ENCODE peak calls at places on chromosome 21, in ten cellular contexts. T, I, F, Y, H, J, S, W, Q and V are unnamed samples.
A peak's percentile ranks its signal among the peaks of the same experiment; 100 is the strongest.

GRCh38 chr21:44870748-44871495 is 2.6 kb downstream of the PTTG1IP start:
- DNase-seq in T (no peak), I (no peak), F (peak; percentile 59), Y (no peak), H (peak; percentile 55), J (no peak), S (no peak), W (no peak), Q (no peak), V (no peak)

GRCh38 chr21:44083631-44084291 is 23.4 kb upstream of the PWP2 start:
- DNase-seq in T (no peak), I (peak; percentile 29), F (no peak), Y (no peak), H (peak; percentile 20), J (no peak), S (no peak), W (no peak), Q (no peak), V (no peak)

GRCh38 chr21:19993186-19993711 is 1005.0 kb upstream of the NCAM2 start:
- DNase-seq in T (no peak), I (no peak), F (no peak), Y (no peak), H (no peak), J (no peak), S (no peak), W (no peak), Q (no peak), V (no peak)

GRCh38 chr21:26845066-26845749 is at the start of gene ADAMTS1:
- DNase-seq in T (peak; percentile 91), I (peak; percentile 98), F (peak; percentile 93), Y (no peak), H (peak; percentile 78), J (no peak), S (peak; percentile 89), W (peak; percentile 80), Q (peak; percentile 82), V (peak; percentile 96)

GRCh38 chr21:35217504-35218060 is 168.5 kb upstream of the RUNX1 start:
- DNase-seq in T (peak; percentile 45), I (no peak), F (no peak), Y (peak; percentile 6), H (no peak), J (no peak), S (no peak), W (peak; percentile 62), Q (no peak), V (no peak)

GRCh38 chr21:21806711-21807597 is 808.7 kb downstream of the NCAM2 start:
- DNase-seq in T (no peak), I (no peak), F (no peak), Y (no peak), H (no peak), J (no peak), S (no peak), W (no peak), Q (no peak), V (no peak)

GRCh38 chr21:27476696-27477095 is 509.8 kb upstream of the ADAMTS5 start:
- DNase-seq in T (no peak), I (no peak), F (no peak), Y (no peak), H (no peak), J (no peak), S (peak; percentile 38), W (peak; percentile 43), Q (no peak), V (no peak)

GRCh38 chr21:44439211-44439600 is 16.1 kb upstream of the LRRC3 start:
- DNase-seq in T (no peak), I (no peak), F (no peak), Y (no peak), H (no peak), J (no peak), S (no peak), W (no peak), Q (no peak), V (no peak)

GRCh38 chr21:44919111-44919912 is 1.4 kb downstream of the ITGB2 start:
- DNase-seq in T (no peak), I (no peak), F (no peak), Y (no peak), H (no peak), J (no peak), S (no peak), W (no peak), Q (peak; percentile 68), V (no peak)

GRCh38 chr21:33775100-33775828 is 133.0 kb downstream of the ITSN1 start:
- DNase-seq in T (no peak), I (no peak), F (no peak), Y (no peak), H (no peak), J (no peak), S (no peak), W (no peak), Q (no peak), V (no peak)

GRCh38 chr21:42619841-42620240 is 33.6 kb upstream of the PDE9A start:
- DNase-seq in T (no peak), I (no peak), F (no peak), Y (no peak), H (no peak), J (no peak), S (no peak), W (no peak), Q (no peak), V (no peak)

GRCh38 chr21:42621166-42621827 is 32.1 kb upstream of the PDE9A start:
- DNase-seq in T (no peak), I (no peak), F (no peak), Y (no peak), H (peak; percentile 42), J (no peak), S (no peak), W (no peak), Q (peak; percentile 64), V (no peak)

GRCh38 chr21:42617476-42617875 is 35.9 kb upstream of the PDE9A start:
- DNase-seq in T (no peak), I (no peak), F (no peak), Y (no peak), H (no peak), J (no peak), S (no peak), W (no peak), Q (no peak), V (no peak)

GRCh38 chr21:42616366-42617340 is 36.8 kb upstream of the PDE9A start:
- DNase-seq in T (no peak), I (no peak), F (no peak), Y (no peak), H (no peak), J (no peak), S (no peak), W (no peak), Q (no peak), V (no peak)

GRCh38 chr21:42618713-42619112 is 34.7 kb upstream of the PDE9A start:
- DNase-seq in T (no peak), I (no peak), F (no peak), Y (no peak), H (no peak), J (no peak), S (no peak), W (no peak), Q (no peak), V (no peak)
- TF ChIP-seq CTCF in T (no peak), I (no peak), F (no peak), Y (no peak), H (no peak), J (peak; percentile 46), S (no peak), W (no peak), Q (no peak), V (no peak)

DNA sequence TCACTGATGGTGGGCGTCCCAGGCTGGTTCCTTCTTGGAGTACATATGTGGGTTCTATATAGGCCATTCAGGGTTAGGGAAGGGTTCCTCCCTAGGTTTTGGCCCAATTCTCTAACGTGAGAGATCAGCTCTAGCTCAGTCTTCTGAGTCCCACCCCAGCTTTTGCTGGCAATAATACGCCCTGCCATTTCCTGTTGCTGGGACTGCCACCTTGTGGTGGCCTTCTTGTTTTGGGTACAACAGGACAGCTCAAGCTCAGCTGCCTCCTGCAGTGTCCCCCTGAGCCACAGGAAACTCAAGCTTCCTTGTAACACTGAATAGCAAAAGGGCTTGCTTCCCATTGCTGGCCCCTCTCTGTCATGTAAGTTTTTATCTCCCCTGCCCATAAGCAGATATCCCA is 77.8 kb downstream of the BACH1 start:
- DNase-seq in T (peak; percentile 84), I (no peak), F (peak; percentile 25), Y (peak; percentile 8), H (peak; percentile 52), J (peak; percentile 27), S (no peak), W (no peak), Q (peak; percentile 65), V (no peak)
- TF ChIP-seq CTCF in T (peak; percentile 78), I (no peak), F (peak; percentile 48), Y (peak; percentile 17), H (peak; percentile 29), J (peak; percentile 73), S (peak; percentile 17), W (peak; percentile 29), Q (peak; percentile 47), V (peak; percentile 35)

DNA sequence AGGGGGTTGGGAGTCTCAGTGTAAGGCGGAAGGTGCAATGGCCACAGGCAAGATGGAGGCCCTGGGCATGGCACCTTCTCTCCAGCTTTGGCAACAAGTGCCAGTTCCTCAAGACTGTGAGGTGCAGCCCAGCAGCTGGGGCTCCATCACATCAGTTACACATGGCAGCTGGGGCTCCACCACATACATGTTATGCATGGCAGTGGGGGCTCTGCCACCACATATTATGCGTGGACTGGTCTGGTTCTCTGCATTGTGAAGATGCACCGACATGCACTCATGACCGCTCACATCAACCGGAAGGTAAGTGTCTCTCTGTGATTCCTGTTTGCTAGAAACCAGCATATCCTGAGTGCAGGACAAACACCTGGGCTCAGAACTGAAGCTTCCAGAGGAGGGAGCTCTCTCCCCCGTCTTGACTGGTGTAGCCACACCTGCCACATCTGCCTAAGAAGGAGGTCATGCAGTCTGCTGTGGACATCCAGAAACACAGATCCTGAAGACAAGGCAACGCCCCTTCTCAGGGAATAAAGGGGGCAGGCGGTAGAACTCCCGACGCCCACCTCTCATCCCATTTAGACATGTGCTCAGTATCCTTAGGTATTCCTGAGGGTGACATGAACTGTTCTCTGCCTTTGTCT is 104.1 kb upstream of the TMPRSS2 start:
- DNase-seq in T (peak; percentile 73), I (no peak), F (no peak), Y (peak; percentile 60), H (peak; percentile 78), J (peak; percentile 39), S (no peak), W (no peak), Q (no peak), V (no peak)
- TF ChIP-seq CTCF in T (no peak), I (no peak), F (no peak), Y (no peak), H (no peak), J (no peak), S (no peak), W (peak; percentile 37), Q (no peak), V (no peak)

DNA sequence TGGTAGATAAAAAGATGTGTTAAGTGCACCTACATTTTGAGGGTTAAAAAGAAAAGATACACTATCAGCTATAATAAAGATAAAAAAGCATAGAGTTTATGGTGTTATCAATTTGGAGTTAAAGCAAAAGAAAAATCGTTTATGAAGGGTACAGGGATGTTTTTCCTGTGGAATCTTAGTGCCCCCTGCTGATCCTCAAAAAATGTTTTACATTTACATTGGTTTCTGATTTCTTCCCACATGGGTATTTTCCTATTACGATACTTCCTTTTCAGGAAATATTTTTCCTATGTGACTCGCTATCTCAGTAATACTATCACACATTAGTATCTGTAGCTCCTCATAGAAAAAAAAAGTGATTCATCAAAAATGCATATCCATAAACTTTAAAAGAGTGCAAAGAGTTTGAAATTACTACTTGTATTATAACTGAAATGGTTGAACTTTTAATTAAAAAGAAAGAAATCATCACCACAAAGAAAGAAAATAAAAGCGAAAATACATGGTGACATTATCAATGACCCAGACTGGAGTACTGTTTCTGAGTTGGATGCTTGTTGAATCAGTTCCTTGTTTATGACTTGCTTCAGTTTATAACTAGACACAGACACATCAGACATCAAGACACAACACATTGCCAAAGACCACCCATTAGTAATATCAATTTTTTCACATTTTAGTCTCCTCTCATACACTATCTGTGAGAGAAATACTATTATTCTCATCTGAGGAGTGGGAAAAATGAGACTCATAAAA is 293.2 kb downstream of the MRPL39 start:
- DNase-seq in T (no peak), I (no peak), F (no peak), Y (no peak), H (no peak), J (no peak), S (peak; percentile 25), W (no peak), Q (no peak), V (no peak)
- TF ChIP-seq CTCF in T (peak; percentile 30), I (no peak), F (peak; percentile 42), Y (no peak), H (no peak), J (no peak), S (peak; percentile 51), W (peak; percentile 28), Q (peak; percentile 34), V (peak; percentile 59)